ENCODE peak calls at places on chromosomes 7 and 10, in nine cellular contexts. C, Y, E, M, P, V, X, I and A are unnamed samples.

GRCh38 chr7:101519324-101520017 is 109.6 kb downstream of the MYL10 start:
- DNase-seq in M (no peak), E (no peak), X (no peak), C (no peak), V (no peak), Y (no peak), I (peak; percentile 36), P (no peak), A (no peak)

GRCh38 chr10:72564596-72564995 is 61.3 kb downstream of the MICU1 start:
- DNase-seq in I (peak; percentile 37), M (no peak), E (no peak), V (no peak), X (no peak), P (no peak), C (no peak), Y (no peak), A (no peak)

GRCh38 chr10:71771821-71772617 is 1.3 kb downstream of the VSIR start:
- DNase-seq in E (peak; percentile 42), P (no peak), M (peak; percentile 40), V (no peak), I (peak; percentile 59), Y (peak; percentile 82), X (no peak), C (no peak), A (peak; percentile 87)

GRCh38 chr7:93856319-93856718 is 34.2 kb downstream of the TFPI2 start:
- DNase-seq in M (no peak), Y (no peak), V (no peak), C (no peak), I (no peak), E (no peak), P (no peak), X (no peak), A (no peak)

GRCh38 chr10:47295411-47295810 is 4.6 kb upstream of the GDF10 start:
- DNase-seq in V (no peak), P (no peak), Y (no peak), I (no peak), M (no peak), E (no peak), C (no peak), X (no peak), A (no peak)

GRCh38 chr10:124011464-124011863 is 81.9 kb downstream of the CHST15 start:
- DNase-seq in P (no peak), X (no peak), C (no peak), V (no peak), M (no peak), Y (no peak), I (no peak), E (no peak), A (no peak)

GRCh38 chr7:39428221-39428620 is 138.0 kb upstream of the YAE1 start:
- DNase-seq in M (no peak), P (no peak), Y (no peak), X (no peak), E (no peak), I (peak; percentile 23), C (peak; percentile 24), V (no peak), A (peak; percentile 70)

GRCh38 chr10:43110318-43111071 is 27.8 kb upstream of the CSGALNACT2 start:
- DNase-seq in C (no peak), Y (peak; percentile 46), E (peak; percentile 55), M (no peak), I (no peak), P (no peak), V (no peak), X (no peak), A (no peak)

GRCh38 chr7:30927559-30927958 is 15.9 kb downstream of the AQP1 start:
- DNase-seq in M (no peak), C (no peak), Y (no peak), I (no peak), E (no peak), P (no peak), X (no peak), V (no peak), A (peak; percentile 1)

GRCh38 chr10:16384064-16384463 is 52.7 kb upstream of the PTER start:
- DNase-seq in E (no peak), I (no peak), C (no peak), V (no peak), Y (no peak), X (peak; percentile 7), P (no peak), M (no peak), A (no peak)

GRCh38 chr7:68862736-68863135 is 735.5 kb upstream of the AUTS2 start:
- DNase-seq in Y (no peak), I (no peak), C (no peak), E (no peak), V (no peak), P (no peak), M (no peak), X (no peak), A (no peak)

GRCh38 chr10:110512461-110513187 is 14.9 kb downstream of the DUSP5 start:
- DNase-seq in C (no peak), Y (no peak), V (no peak), I (peak; percentile 77), E (peak; percentile 81), M (peak; percentile 59), P (no peak), X (no peak), A (peak; percentile 71)

GRCh38 chr7:7212612-7213011 is 30.3 kb downstream of the C1GALT1 start:
- DNase-seq in M (no peak), V (no peak), P (no peak), I (no peak), X (no peak), C (no peak), E (no peak), Y (no peak), A (no peak)

GRCh38 chr7:150927954-150928340 is 50.2 kb downstream of the KCNH2 start:
- DNase-seq in E (peak; percentile 55), I (no peak), P (no peak), Y (no peak), M (peak; percentile 38), C (no peak), X (no peak), V (no peak), A (no peak)

GRCh38 chr7:115297651-115298050 is 375.8 kb downstream of the MDFIC start:
- DNase-seq in C (peak; percentile 57), X (no peak), I (peak; percentile 63), E (no peak), P (no peak), Y (no peak), M (peak; percentile 28), V (no peak), A (peak; percentile 13)

GRCh38 chr7:17939670-17940301 is 508 bp downstream of the SNX13 start:
- DNase-seq in Y (peak; percentile 70), X (peak; percentile 29), I (no peak), V (no peak), E (peak; percentile 25), P (peak; percentile 34), M (peak; percentile 50), C (no peak), A (peak; percentile 57)

GRCh38 chr10:32332299-32332750 is 14.6 kb downstream of the EPC1 start:
- DNase-seq in M (no peak), X (no peak), P (peak; percentile 56), Y (no peak), C (no peak), V (no peak), E (no peak), I (no peak), A (no peak)

GRCh38 chr10:15035385-15036301 is 8.1 kb upstream of the OLAH start:
- DNase-seq in X (no peak), V (no peak), M (no peak), P (no peak), C (peak; percentile 5), Y (no peak), I (peak; percentile 13), E (peak; percentile 96), A (no peak)

GRCh38 chr7:14233026-14233897 is 243.8 kb upstream of the ETV1 start:
- DNase-seq in V (no peak), Y (peak; percentile 25), X (no peak), P (no peak), M (no peak), C (peak; percentile 26), I (no peak), E (no peak), A (peak; percentile 25)

GRCh38 chr10:6781133-6781770 is 201.2 kb upstream of the PRKCQ start:
- DNase-seq in E (no peak), Y (no peak), P (no peak), M (no peak), X (no peak), C (no peak), V (no peak), I (no peak), A (no peak)